ENCODE peak calls at places on chromosomes 12 and 14, in ten cellular contexts. H is left ventricle myocardium inferior; P is neuronal stem cell; E is WERI-Rb-1; K is uterus; L is CD8-positive, alpha-beta T cell; O is pancreas; C is stomach; I is hepatocyte; U is ovary. D is an unnamed sample.

GRCh38 chr14:38116895-38117294 is 90.8 kb upstream of the SSTR1 start:
- DNase-seq in H (no peak), P (no peak), I (no peak), O (no peak), E (no peak), C (no peak), U (no peak), L (no peak), K (no peak), D (no peak)

GRCh38 chr12:51065530-51065929 is 17.4 kb downstream of the LETMD1 start:
- DNase-seq in C (no peak), P (no peak), L (no peak), I (peak; percentile 33), E (no peak), K (no peak), H (no peak), O (no peak), U (no peak), D (no peak)

GRCh38 chr12:113002155-113002554 is 23.8 kb downstream of the OAS2 start:
- DNase-seq in P (no peak), I (peak; percentile 19), K (no peak), U (no peak), L (no peak), O (no peak), E (no peak), C (no peak), H (no peak), D (no peak)

GRCh38 chr12:120321382-120322202 is 6.0 kb downstream of the PLA2G1B start:
- DNase-seq in O (peak; percentile 57), C (peak; percentile 51), K (no peak), H (no peak), U (no peak), I (peak; percentile 73), E (peak; percentile 84), L (no peak), P (no peak), D (no peak)

GRCh38 chr12:52370906-52371608 is 3.8 kb upstream of the KRT85 start:
- DNase-seq in L (no peak), C (no peak), I (peak; percentile 30), K (peak; percentile 66), U (peak; percentile 22), E (no peak), P (no peak), O (no peak), H (peak; percentile 44), D (no peak)

GRCh38 chr12:65188179-65188709 is 18.9 kb downstream of the LEMD3 start:
- DNase-seq in P (no peak), C (no peak), H (no peak), O (no peak), E (no peak), L (no peak), I (no peak), K (no peak), U (no peak), D (no peak)

GRCh38 chr12:12003609-12004008 is 67.1 kb upstream of the BCL2L14 start:
- DNase-seq in C (no peak), O (no peak), U (no peak), E (no peak), P (no peak), H (no peak), K (no peak), L (no peak), I (no peak), D (no peak)

GRCh38 chr14:63200767-63201166 is 3.5 kb upstream of the RHOJ start:
- DNase-seq in P (no peak), C (no peak), O (no peak), H (no peak), E (no peak), U (no peak), L (no peak), I (no peak), K (no peak), D (no peak)

GRCh38 chr12:109879332-109880048 is 851 bp downstream of the GLTP start:
- DNase-seq in K (no peak), E (no peak), C (no peak), P (no peak), I (no peak), O (no peak), U (no peak), L (peak; percentile 14), H (no peak), D (no peak)

GRCh38 chr14:96362071-96362964 is 823 bp downstream of the ATG2B start:
- DNase-seq in C (peak; percentile 44), H (no peak), L (peak; percentile 48), P (no peak), U (no peak), K (peak; percentile 31), E (no peak), I (peak; percentile 84), O (peak; percentile 61), D (peak; percentile 76)

GRCh38 chr12:97464241-97465011 is 1.8 kb downstream of the RMST start:
- DNase-seq in E (no peak), L (no peak), O (no peak), U (no peak), K (no peak), H (no peak), I (no peak), P (peak; percentile 21), C (no peak), D (no peak)

GRCh38 chr14:59292028-59292427 is 103.6 kb downstream of the DAAM1 start:
- DNase-seq in E (no peak), U (no peak), K (no peak), O (no peak), H (no peak), L (no peak), P (no peak), I (no peak), C (no peak), D (no peak)

GRCh38 chr12:116370004-116370404 is 92.5 kb upstream of the MED13L start:
- DNase-seq in P (no peak), O (no peak), I (no peak), H (no peak), E (no peak), K (no peak), L (no peak), C (no peak), U (no peak), D (no peak)

GRCh38 chr12:97912943-97913342 is 450.3 kb downstream of the RMST start:
- DNase-seq in L (no peak), K (no peak), E (no peak), C (no peak), U (no peak), P (no peak), O (no peak), H (no peak), I (no peak), D (no peak)

GRCh38 chr14:101340556-101340955 is 220.7 kb upstream of the DIO3 start:
- DNase-seq in P (no peak), I (no peak), H (no peak), C (no peak), O (no peak), K (no peak), U (no peak), E (no peak), L (no peak), D (no peak)

GRCh38 chr14:81400852-81401251 is 728 bp upstream of the STON2 start:
- DNase-seq in I (peak; percentile 51), H (no peak), U (no peak), P (no peak), E (no peak), O (peak; percentile 41), L (no peak), C (peak; percentile 42), K (peak; percentile 41), D (no peak)

GRCh38 chr12:84913151-84913550 is 552 bp upstream of the SLC6A15 start:
- DNase-seq in O (no peak), L (no peak), U (no peak), I (peak; percentile 10), P (no peak), H (no peak), C (no peak), E (peak; percentile 40), K (no peak), D (no peak)
- H3K4me3 ChIP-seq in O (no peak overlapping the region), L (no peak overlapping the region), U (peak overlapping the region; percentile 33), I (peak overlapping the region; percentile 36), P (peak overlapping the region; percentile 85), H (peak overlapping the region; percentile 59), C (peak overlapping the region; percentile 23), E (peak overlapping the region; percentile 73), K (peak overlapping the region; percentile 36), D (no peak overlapping the region)

DNA sequence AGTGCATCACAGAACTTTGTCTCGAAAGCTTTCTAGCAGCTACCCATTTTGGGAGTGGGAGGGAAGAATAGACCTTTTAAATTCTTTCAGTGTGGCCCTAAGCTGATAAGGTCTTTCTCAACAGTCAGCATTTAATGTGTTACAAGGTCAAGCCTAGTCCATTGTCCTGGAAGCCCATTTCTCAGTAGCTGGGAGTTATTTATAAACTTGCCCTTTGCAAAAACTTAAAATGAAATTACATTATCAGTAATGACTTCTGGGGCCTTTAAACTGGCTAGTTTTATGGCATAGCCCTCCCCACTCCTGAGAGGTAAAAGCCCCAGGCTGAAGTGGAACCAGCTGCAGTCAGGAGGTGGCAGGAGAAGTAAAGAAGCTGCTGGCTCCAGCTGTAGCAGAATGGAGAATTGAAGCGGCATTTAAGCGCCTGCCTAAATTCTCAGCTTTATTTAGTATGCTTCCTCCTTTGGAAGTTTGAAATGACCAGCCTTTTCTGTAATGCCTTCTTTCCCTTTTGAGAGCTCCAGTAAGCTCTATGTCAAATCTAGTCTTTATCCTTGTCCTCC is 12.4 kb downstream of the COPZ1 start:
- DNase-seq in L (no peak), I (no peak), P (no peak), O (no peak), K (no peak), U (no peak), E (peak; percentile 42), C (no peak), H (no peak), D (no peak)
- H3K27ac ChIP-seq in L (no peak overlapping the region), I (peak overlapping the region; percentile 72), P (no peak overlapping the region), O (no peak overlapping the region), K (peak overlapping the region; percentile 59), U (no peak overlapping the region), E (peak overlapping the region; percentile 36), C (peak overlapping the region; percentile 33), H (peak overlapping the region; percentile 72), D (no peak overlapping the region)

GRCh38 chr14:106390401-106390800 is 864.0 kb downstream of the TMEM121 start:
- DNase-seq in L (no peak), E (no peak), I (no peak), O (no peak), H (no peak), U (no peak), K (no peak), C (no peak), P (no peak), D (no peak)
- H3K9me3 ChIP-seq in L (no peaks in the 10 kb centered on the region), E (no peaks in the 10 kb centered on the region), I (no peaks in the 10 kb centered on the region), O (no peaks in the 10 kb centered on the region), H (no peaks in the 10 kb centered on the region), U (no peaks in the 10 kb centered on the region), K (no peaks in the 10 kb centered on the region), C (no peaks in the 10 kb centered on the region), P (peaks cover 24% of the 10 kb centered on the region), D (no peaks in the 10 kb centered on the region)

DNA sequence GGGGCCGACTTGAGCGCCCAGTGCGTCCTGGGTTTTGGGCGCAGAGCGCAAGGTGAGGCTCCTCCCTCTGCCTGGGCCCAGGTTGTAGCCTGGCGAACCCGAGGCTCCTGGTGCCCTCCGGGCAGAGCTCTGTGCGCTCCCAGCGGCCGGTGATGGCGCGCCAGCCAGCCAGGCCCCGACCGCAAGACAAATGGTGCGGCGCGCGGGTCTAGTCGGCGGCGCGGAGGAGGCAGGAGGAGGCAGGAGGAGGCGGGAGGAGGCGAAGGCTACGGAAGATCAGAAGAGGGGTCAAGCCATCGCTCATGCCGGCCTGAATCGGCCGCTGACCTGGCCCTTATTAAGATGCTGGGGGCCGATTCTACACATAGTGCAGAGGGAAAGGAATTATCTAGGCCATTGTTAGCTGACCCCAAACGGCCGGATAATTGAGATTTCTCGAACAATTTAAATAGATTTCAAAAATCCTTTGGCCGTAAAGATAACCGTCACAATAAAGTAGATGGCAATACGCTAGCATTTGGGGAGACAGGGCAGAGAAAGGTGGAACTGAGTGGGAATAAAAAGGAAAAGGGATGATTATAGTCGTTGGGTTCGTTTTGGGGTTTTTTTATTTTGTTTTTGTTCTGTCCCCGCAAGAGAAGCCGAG is 2.8 kb downstream of the TBX5 start:
- DNase-seq in H (peak; percentile 50), E (no peak), U (no peak), O (no peak), L (no peak), C (no peak), I (peak; percentile 50), P (peak; percentile 70), K (no peak), D (no peak)
- H3K4me3 ChIP-seq in H (peak overlapping the region; percentile 82), E (no peak overlapping the region), U (no peak overlapping the region), O (no peak overlapping the region), L (no peak overlapping the region), C (no peak overlapping the region), I (peak overlapping the region; percentile 19), P (no peak overlapping the region), K (no peak overlapping the region), D (no peak overlapping the region)